ENCODE peak calls at places on chromosome 5, in eight cellular contexts. One of them, this sample, is unnamed.

GRCh38 chr5:134555223-134555790 is 29.8 kb downstream of the JADE2 start:
- DNase-seq in stimulated activated CD8-positive, alpha-beta memory T cell treated with anti-CD3 and anti-CD28 coated beads, Interleukin-12 subunit alpha, Interleukin-12 subunit beta, amount 100 ng/mL, for 1 hour: no peak
- DNase-seq in AG20443: no peak
- DNase-seq in A549: no peak
- DNase-seq in sigmoid colon: no peak
- DNase-seq in cardiac muscle cell: no peak
- DNase-seq in upper lobe of left lung: no peak
- DNase-seq in aorta: no peak
- DNase-seq in this sample: no peak

GRCh38 chr5:165495829-165496380 is 1990.5 kb downstream of the MAT2B start:
- DNase-seq in stimulated activated CD8-positive, alpha-beta memory T cell treated with anti-CD3 and anti-CD28 coated beads, Interleukin-12 subunit alpha, Interleukin-12 subunit beta, amount 100 ng/mL, for 1 hour: no peak
- DNase-seq in AG20443: no peak
- DNase-seq in A549: no peak
- DNase-seq in sigmoid colon: no peak
- DNase-seq in cardiac muscle cell: no peak
- DNase-seq in upper lobe of left lung: no peak
- DNase-seq in aorta: no peak
- DNase-seq in this sample: no peak

GRCh38 chr5:143372187-143372829 is 31.2 kb downstream of the NR3C1 start:
- DNase-seq in stimulated activated CD8-positive, alpha-beta memory T cell treated with anti-CD3 and anti-CD28 coated beads, Interleukin-12 subunit alpha, Interleukin-12 subunit beta, amount 100 ng/mL, for 1 hour: no peak
- DNase-seq in AG20443: no peak
- DNase-seq in A549: no peak
- DNase-seq in sigmoid colon: no peak
- DNase-seq in cardiac muscle cell: no peak
- DNase-seq in upper lobe of left lung: no peak
- DNase-seq in aorta: no peak
- DNase-seq in this sample: no peak

GRCh38 chr5:150068472-150068871 is 17.9 kb downstream of the CSF1R start:
- DNase-seq in stimulated activated CD8-positive, alpha-beta memory T cell treated with anti-CD3 and anti-CD28 coated beads, Interleukin-12 subunit alpha, Interleukin-12 subunit beta, amount 100 ng/mL, for 1 hour: no peak
- DNase-seq in AG20443: no peak
- DNase-seq in A549: no peak
- DNase-seq in sigmoid colon: peak
- DNase-seq in cardiac muscle cell: peak
- DNase-seq in upper lobe of left lung: no peak
- DNase-seq in aorta: no peak
- DNase-seq in this sample: no peak

GRCh38 chr5:179330186-179330900 is 14.9 kb downstream of the ADAMTS2 start:
- DNase-seq in stimulated activated CD8-positive, alpha-beta memory T cell treated with anti-CD3 and anti-CD28 coated beads, Interleukin-12 subunit alpha, Interleukin-12 subunit beta, amount 100 ng/mL, for 1 hour: no peak
- DNase-seq in AG20443: no peak
- DNase-seq in A549: no peak
- DNase-seq in sigmoid colon: peak
- DNase-seq in cardiac muscle cell: no peak
- DNase-seq in upper lobe of left lung: peak
- DNase-seq in aorta: peak
- DNase-seq in this sample: no peak

GRCh38 chr5:63050916-63051315 is 472.3 kb downstream of the LRRC70 start:
- DNase-seq in stimulated activated CD8-positive, alpha-beta memory T cell treated with anti-CD3 and anti-CD28 coated beads, Interleukin-12 subunit alpha, Interleukin-12 subunit beta, amount 100 ng/mL, for 1 hour: no peak
- DNase-seq in AG20443: no peak
- DNase-seq in A549: no peak
- DNase-seq in sigmoid colon: no peak
- DNase-seq in cardiac muscle cell: no peak
- DNase-seq in upper lobe of left lung: no peak
- DNase-seq in aorta: no peak
- DNase-seq in this sample: no peak

GRCh38 chr5:1175015-1175414 is 26.4 kb upstream of the SLC6A19 start:
- DNase-seq in stimulated activated CD8-positive, alpha-beta memory T cell treated with anti-CD3 and anti-CD28 coated beads, Interleukin-12 subunit alpha, Interleukin-12 subunit beta, amount 100 ng/mL, for 1 hour: no peak
- DNase-seq in AG20443: no peak
- DNase-seq in A549: no peak
- DNase-seq in sigmoid colon: no peak
- DNase-seq in cardiac muscle cell: no peak
- DNase-seq in upper lobe of left lung: no peak
- DNase-seq in aorta: peak
- DNase-seq in this sample: no peak

GRCh38 chr5:90307386-90308181 is 102.0 kb downstream of the CETN3 start:
- DNase-seq in stimulated activated CD8-positive, alpha-beta memory T cell treated with anti-CD3 and anti-CD28 coated beads, Interleukin-12 subunit alpha, Interleukin-12 subunit beta, amount 100 ng/mL, for 1 hour: no peak
- DNase-seq in AG20443: no peak
- DNase-seq in A549: no peak
- DNase-seq in sigmoid colon: no peak
- DNase-seq in cardiac muscle cell: no peak
- DNase-seq in upper lobe of left lung: no peak
- DNase-seq in aorta: no peak
- DNase-seq in this sample: no peak